ENCODE peak calls at places on chromosomes 12 and 14, in five cellular contexts. One of them, this sample, is unnamed.

GRCh38 chr14:106875503-106875902 is 1349.1 kb downstream of the TMEM121 start:
- DNase-seq in tibial artery: no peak
- DNase-seq in cardiac muscle cell: no peak
- DNase-seq in H9: no peak
- DNase-seq in IMR-90: no peak
- DNase-seq in this sample: no peak

GRCh38 chr14:101120636-101121398 is 217.3 kb upstream of the RTL1 start:
- DNase-seq in tibial artery: peak; percentile 63
- DNase-seq in cardiac muscle cell: no peak
- DNase-seq in H9: peak; percentile 24
- DNase-seq in IMR-90: no peak
- DNase-seq in this sample: peak; percentile 59

GRCh38 chr14:90549794-90550591 is 153.2 kb downstream of the CALM1 start:
- DNase-seq in tibial artery: no peak
- DNase-seq in cardiac muscle cell: no peak
- DNase-seq in H9: no peak
- DNase-seq in IMR-90: no peak
- DNase-seq in this sample: no peak

GRCh38 chr12:67917811-67918210 is 71.4 kb upstream of the IFNG-AS1 start:
- DNase-seq in tibial artery: no peak
- DNase-seq in cardiac muscle cell: no peak
- DNase-seq in H9: no peak
- DNase-seq in IMR-90: no peak
- DNase-seq in this sample: no peak

GRCh38 chr14:21104448-21105060 is 3.7 kb downstream of the TMEM253 start:
- DNase-seq in tibial artery: peak; percentile 79
- DNase-seq in cardiac muscle cell: peak; percentile 88
- DNase-seq in H9: peak; percentile 79
- DNase-seq in IMR-90: peak; percentile 77
- DNase-seq in this sample: peak; percentile 90

GRCh38 chr12:108090107-108090899 is 38.8 kb upstream of the WSCD2 start:
- DNase-seq in tibial artery: no peak
- DNase-seq in cardiac muscle cell: no peak
- DNase-seq in H9: peak; percentile 66
- DNase-seq in IMR-90: no peak
- DNase-seq in this sample: no peak

GRCh38 chr12:71799105-71799504 is 40.5 kb upstream of the TBC1D15 start:
- DNase-seq in tibial artery: no peak
- DNase-seq in cardiac muscle cell: no peak
- DNase-seq in H9: no peak
- DNase-seq in IMR-90: peak; percentile 59
- DNase-seq in this sample: no peak

GRCh38 chr12:108349245-108349644 is 10.1 kb upstream of the CMKLR1 start:
- DNase-seq in tibial artery: no peak
- DNase-seq in cardiac muscle cell: no peak
- DNase-seq in H9: no peak
- DNase-seq in IMR-90: no peak
- DNase-seq in this sample: no peak

GRCh38 chr14:21537088-21537424 is 10.9 kb upstream of the SALL2 start:
- DNase-seq in tibial artery: no peak
- DNase-seq in cardiac muscle cell: no peak
- DNase-seq in H9: no peak
- DNase-seq in IMR-90: no peak
- DNase-seq in this sample: no peak

GRCh38 chr14:35402323-35403084 is 2.0 kb downstream of the NFKBIA start:
- DNase-seq in tibial artery: no peak
- DNase-seq in cardiac muscle cell: no peak
- DNase-seq in H9: no peak
- DNase-seq in IMR-90: peak; percentile 56
- DNase-seq in this sample: no peak

GRCh38 chr14:28406181-28406580 is 360.4 kb upstream of the FOXG1 start:
- DNase-seq in tibial artery: no peak
- DNase-seq in cardiac muscle cell: peak; percentile 34
- DNase-seq in H9: no peak
- DNase-seq in IMR-90: no peak
- DNase-seq in this sample: no peak

GRCh38 chr14:104893435-104894207 is 28.6 kb downstream of the CEP170B start:
- DNase-seq in tibial artery: no peak
- DNase-seq in cardiac muscle cell: no peak
- DNase-seq in H9: peak; percentile 35
- DNase-seq in IMR-90: no peak
- DNase-seq in this sample: no peak

GRCh38 chr14:88872976-88873375 is 48.5 kb downstream of the TTC8 start:
- DNase-seq in tibial artery: no peak
- DNase-seq in cardiac muscle cell: no peak
- DNase-seq in H9: no peak
- DNase-seq in IMR-90: no peak
- DNase-seq in this sample: no peak

GRCh38 chr14:104687601-104688504 is 1.6 kb upstream of the INF2 start:
- DNase-seq in tibial artery: peak; percentile 60
- DNase-seq in cardiac muscle cell: peak; percentile 78
- DNase-seq in H9: peak; percentile 76
- DNase-seq in IMR-90: no peak
- DNase-seq in this sample: peak; percentile 80

GRCh38 chr12:94421868-94422740 is 37.6 kb downstream of the CEP83 start:
- DNase-seq in tibial artery: no peak
- DNase-seq in cardiac muscle cell: no peak
- DNase-seq in H9: no peak
- DNase-seq in IMR-90: no peak
- DNase-seq in this sample: no peak

GRCh38 chr12:7907009-7907408 is 29.0 kb downstream of the SLC2A3 start:
- DNase-seq in tibial artery: no peak
- DNase-seq in cardiac muscle cell: peak; percentile 48
- DNase-seq in H9: peak; percentile 80
- DNase-seq in IMR-90: peak; percentile 61
- DNase-seq in this sample: no peak

GRCh38 chr12:94195483-94195882 is 47.1 kb downstream of the PLXNC1 start:
- DNase-seq in tibial artery: no peak
- DNase-seq in cardiac muscle cell: no peak
- DNase-seq in H9: no peak
- DNase-seq in IMR-90: no peak
- DNase-seq in this sample: no peak

GRCh38 chr14:37903561-37904191 is 304.0 kb upstream of the SSTR1 start:
- DNase-seq in tibial artery: no peak
- DNase-seq in cardiac muscle cell: peak; percentile 65
- DNase-seq in H9: no peak
- DNase-seq in IMR-90: peak; percentile 59
- DNase-seq in this sample: no peak

GRCh38 chr12:94078138-94078723 is 70.1 kb upstream of the PLXNC1 start:
- DNase-seq in tibial artery: no peak
- DNase-seq in cardiac muscle cell: no peak
- DNase-seq in H9: no peak
- DNase-seq in IMR-90: no peak
- DNase-seq in this sample: no peak

GRCh38 chr14:106729551-106729950 is 1203.2 kb downstream of the TMEM121 start:
- DNase-seq in tibial artery: no peak
- DNase-seq in cardiac muscle cell: no peak
- DNase-seq in H9: no peak
- DNase-seq in IMR-90: no peak
- DNase-seq in this sample: no peak

GRCh38 chr14:61460853-61461611 is 139.7 kb downstream of the PRKCH start:
- DNase-seq in tibial artery: no peak
- DNase-seq in cardiac muscle cell: peak; percentile 62
- DNase-seq in H9: no peak
- DNase-seq in IMR-90: peak; percentile 26
- DNase-seq in this sample: no peak

GRCh38 chr14:88851587-88851986 is 27.1 kb downstream of the TTC8 start:
- DNase-seq in tibial artery: no peak
- DNase-seq in cardiac muscle cell: no peak
- DNase-seq in H9: no peak
- DNase-seq in IMR-90: no peak
- DNase-seq in this sample: no peak

GRCh38 chr12:110742718-110743570 is at the start of gene PPP1CC:
- DNase-seq in tibial artery: peak; percentile 96
- DNase-seq in cardiac muscle cell: peak; percentile 96
- DNase-seq in H9: peak; percentile 97
- DNase-seq in IMR-90: peak; percentile 89
- DNase-seq in this sample: peak; percentile 93

GRCh38 chr14:104895207-104895785 is 29.4 kb upstream of the PLD4 start:
- DNase-seq in tibial artery: no peak
- DNase-seq in cardiac muscle cell: no peak
- DNase-seq in H9: peak; percentile 29
- DNase-seq in IMR-90: no peak
- DNase-seq in this sample: no peak

GRCh38 chr12:10747730-10748129 is 24.6 kb upstream of the YBX3 start:
- DNase-seq in tibial artery: no peak
- DNase-seq in cardiac muscle cell: no peak
- DNase-seq in H9: no peak
- DNase-seq in IMR-90: no peak
- DNase-seq in this sample: no peak

GRCh38 chr12:93749515-93749914 is 72.3 kb downstream of the CRADD start:
- DNase-seq in tibial artery: no peak
- DNase-seq in cardiac muscle cell: no peak
- DNase-seq in H9: no peak
- DNase-seq in IMR-90: no peak
- DNase-seq in this sample: no peak

GRCh38 chr14:77580964-77581505 is 35.4 kb downstream of the SPTLC2 start:
- DNase-seq in tibial artery: no peak
- DNase-seq in cardiac muscle cell: peak; percentile 64
- DNase-seq in H9: no peak
- DNase-seq in IMR-90: peak; percentile 89
- DNase-seq in this sample: no peak

GRCh38 chr12:107169200-107169599 is 75.9 kb upstream of the CRY1 start:
- DNase-seq in tibial artery: no peak
- DNase-seq in cardiac muscle cell: no peak
- DNase-seq in H9: no peak
- DNase-seq in IMR-90: no peak
- DNase-seq in this sample: no peak

GRCh38 chr12:122790393-122791075 is 16.2 kb downstream of the CCDC62 start:
- DNase-seq in tibial artery: no peak
- DNase-seq in cardiac muscle cell: peak; percentile 15
- DNase-seq in H9: peak; percentile 54
- DNase-seq in IMR-90: peak; percentile 31
- DNase-seq in this sample: no peak

DNA sequence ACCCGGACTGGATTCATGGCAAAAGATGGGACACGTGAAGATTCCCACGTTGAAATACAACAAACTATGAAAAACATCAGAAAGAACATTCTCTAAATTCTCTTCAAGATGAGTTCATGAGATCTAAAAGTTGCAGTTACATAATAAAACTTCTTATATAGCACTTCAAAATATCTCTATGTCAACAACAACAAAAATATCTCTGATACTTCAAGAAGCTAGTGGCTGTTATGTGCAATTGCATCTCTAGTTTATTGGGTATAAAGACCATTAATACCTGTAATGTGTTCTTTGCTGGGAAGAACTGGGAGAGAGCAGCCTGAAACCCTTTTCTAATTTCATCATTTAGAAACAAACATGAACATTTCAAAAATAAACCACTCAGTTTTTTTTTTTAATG is 69.2 kb upstream of the RGS6 start:
- DNase-seq in tibial artery: no peak
- DNase-seq in cardiac muscle cell: no peak
- DNase-seq in H9: no peak
- DNase-seq in IMR-90: no peak
- DNase-seq in this sample: no peak
- TF ChIP-seq CTCF in tibial artery: peak; percentile 36
- TF ChIP-seq CTCF in cardiac muscle cell: no peak
- TF ChIP-seq CTCF in H9: peak; percentile 37
- TF ChIP-seq CTCF in IMR-90: peak; percentile 12
- TF ChIP-seq CTCF in this sample: peak; percentile 38

DNA sequence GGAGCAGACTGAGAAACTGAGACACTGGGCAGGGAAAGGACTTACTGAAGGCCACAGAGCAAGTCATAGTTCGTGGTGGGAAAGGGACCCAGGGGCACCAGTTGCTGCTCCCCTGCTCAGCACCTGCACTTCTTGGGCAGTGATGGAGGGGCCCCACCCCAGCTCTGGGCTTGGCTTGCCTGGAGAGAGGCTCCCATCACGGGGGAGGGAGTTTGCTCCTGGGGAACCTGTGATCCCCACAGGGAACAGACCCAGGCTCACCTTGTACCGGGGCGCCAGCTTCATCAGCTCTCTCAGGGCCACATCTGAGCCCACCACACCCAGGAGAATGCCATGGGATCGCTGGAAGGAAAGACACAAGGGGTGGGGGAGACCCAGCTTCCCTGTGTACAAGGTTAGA is 39.8 kb downstream of the CACNA2D4 start:
- DNase-seq in tibial artery: no peak
- DNase-seq in cardiac muscle cell: no peak
- DNase-seq in H9: peak; percentile 22
- DNase-seq in IMR-90: no peak
- DNase-seq in this sample: peak; percentile 28
- H3K27me3 ChIP-seq in tibial artery: no peaks in the 10 kb centered on the region
- H3K27me3 ChIP-seq in cardiac muscle cell: no peaks in the 10 kb centered on the region
- H3K27me3 ChIP-seq in H9: no peaks in the 10 kb centered on the region
- H3K27me3 ChIP-seq in IMR-90: peaks cover 75% of the 10 kb centered on the region
- H3K27me3 ChIP-seq in this sample: no peaks in the 10 kb centered on the region

DNA sequence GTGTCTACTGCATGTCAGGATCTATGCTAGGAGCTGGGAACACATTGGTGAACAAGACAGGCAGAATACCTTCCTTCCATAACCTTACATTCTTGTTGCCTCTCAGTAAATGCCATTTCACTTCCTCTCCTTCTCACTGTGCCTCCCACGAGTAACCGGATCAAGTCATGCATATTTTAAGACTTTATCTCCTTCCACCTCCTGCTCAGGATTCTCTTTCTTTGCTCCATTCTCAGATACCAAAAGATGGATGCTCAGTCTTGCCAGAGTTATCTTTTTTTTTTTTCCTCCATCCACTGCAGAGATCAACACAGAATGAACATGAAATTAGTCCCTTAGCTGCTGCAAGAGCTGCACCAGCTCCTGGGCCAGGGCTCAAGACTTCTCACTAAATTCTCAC is 20.0 kb upstream of the APPL2 start:
- DNase-seq in tibial artery: no peak
- DNase-seq in cardiac muscle cell: no peak
- DNase-seq in H9: no peak
- DNase-seq in IMR-90: peak; percentile 34
- DNase-seq in this sample: no peak
- H3K4me1 ChIP-seq in tibial artery: peaks cover 39% of the 10 kb centered on the region
- H3K4me1 ChIP-seq in cardiac muscle cell: no peaks in the 10 kb centered on the region
- H3K4me1 ChIP-seq in H9: no peaks in the 10 kb centered on the region
- H3K4me1 ChIP-seq in IMR-90: peaks cover 42% of the 10 kb centered on the region
- H3K4me1 ChIP-seq in this sample: no peaks in the 10 kb centered on the region

DNA sequence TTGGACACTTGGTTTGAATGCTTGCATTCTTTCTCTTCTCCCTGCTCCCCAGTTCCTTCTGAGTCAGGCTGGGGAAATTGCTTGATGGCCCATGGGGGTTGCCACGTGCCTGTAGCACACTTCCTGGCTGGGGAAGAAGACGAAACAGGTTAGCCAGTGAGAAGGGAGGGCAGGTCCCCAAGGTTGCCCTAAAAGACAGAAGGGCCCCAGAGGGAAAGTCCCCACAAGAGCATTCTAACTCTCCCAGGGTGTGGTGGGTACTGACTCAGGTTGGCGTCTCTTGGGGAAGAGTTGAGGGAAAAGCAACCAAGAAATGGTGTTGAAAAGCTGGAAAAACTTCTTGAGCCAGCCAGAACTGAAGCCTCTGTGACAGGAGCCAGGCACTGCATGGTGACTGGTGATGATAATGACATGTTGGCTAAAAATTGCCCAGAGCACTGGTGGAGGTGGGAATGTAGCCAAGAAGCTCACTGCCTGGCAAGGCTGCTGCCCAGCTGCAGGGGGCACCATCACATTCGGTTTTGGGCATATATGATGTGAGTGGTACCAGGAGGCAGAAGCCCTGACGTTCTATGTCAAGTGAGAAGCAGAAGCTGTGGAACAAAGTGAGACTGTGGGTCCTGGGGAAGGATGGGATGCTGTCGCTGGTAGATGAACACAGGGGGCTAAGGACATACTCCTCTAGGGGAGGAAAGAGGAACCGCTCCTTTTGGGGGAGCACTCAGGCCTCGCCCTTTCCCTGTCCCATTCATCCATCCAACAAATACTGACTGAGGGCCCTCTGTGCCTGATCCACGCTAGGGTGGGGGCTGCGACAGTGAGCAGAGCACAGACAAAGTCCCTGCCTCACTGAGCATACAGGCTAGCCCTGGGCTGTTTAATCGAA is 8.1 kb upstream of the RABGGTA start:
- DNase-seq in tibial artery: no peak
- DNase-seq in cardiac muscle cell: no peak
- DNase-seq in H9: no peak
- DNase-seq in IMR-90: no peak
- DNase-seq in this sample: no peak
- TF ChIP-seq CTCF in tibial artery: no peak
- TF ChIP-seq CTCF in cardiac muscle cell: peak; percentile 5
- TF ChIP-seq CTCF in H9: peak; percentile 34
- TF ChIP-seq CTCF in IMR-90: peak; percentile 17
- TF ChIP-seq CTCF in this sample: peak; percentile 57